ENCODE peak calls at places on chromosome 20, in seven cellular contexts. Q is AG04450; P is progenitor cell of endocrine pancreas; T is endothelial cell; B is neural crest cell; M is AG04449; Z is CD8-positive, alpha-beta T cell. J is an unnamed sample.

GRCh38 chr20:1326031-1326930 is 2.7 kb downstream of the SDCBP2 start:
- DNase-seq in Q (no peak), P (no peak), T (no peak), B (no peak), M (no peak), Z (no peak), J (peak; percentile 16)

GRCh38 chr20:1390552-1391403 is 2.1 kb downstream of the FKBP1A start:
- DNase-seq in Q (no peak), P (no peak), T (no peak), B (no peak), M (no peak), Z (no peak), J (peak; percentile 16)

GRCh38 chr20:59207742-59208357 is 44.2 kb downstream of the ZNF831 start:
- DNase-seq in Q (no peak), P (no peak), T (peak; percentile 77), B (peak; percentile 28), M (no peak), Z (peak; percentile 86), J (peak; percentile 79)

GRCh38 chr20:58342104-58342945 is 32.8 kb downstream of the RAB22A start:
- DNase-seq in Q (no peak), P (no peak), T (no peak), B (no peak), M (peak; percentile 26), Z (no peak), J (no peak)

GRCh38 chr20:51164732-51165530 is 142.0 kb upstream of the KCNG1 start:
- DNase-seq in Q (no peak), P (no peak), T (no peak), B (no peak), M (no peak), Z (no peak), J (peak; percentile 61)

GRCh38 chr20:13101276-13101675 is 92.5 kb downstream of the SPTLC3 start:
- DNase-seq in Q (no peak), P (no peak), T (no peak), B (no peak), M (no peak), Z (no peak), J (no peak)

GRCh38 chr20:15942130-15942529 is 631.1 kb downstream of the KIF16B start:
- DNase-seq in Q (no peak), P (no peak), T (no peak), B (no peak), M (no peak), Z (no peak), J (no peak)

GRCh38 chr20:47309806-47310426 is 46.6 kb downstream of the ZMYND8 start:
- DNase-seq in Q (no peak), P (no peak), T (no peak), B (no peak), M (no peak), Z (no peak), J (no peak)

GRCh38 chr20:4880051-4880450 is 121.3 kb downstream of the SLC23A2 start:
- DNase-seq in Q (no peak), P (no peak), T (no peak), B (peak; percentile 9), M (no peak), Z (no peak), J (no peak)

DNA sequence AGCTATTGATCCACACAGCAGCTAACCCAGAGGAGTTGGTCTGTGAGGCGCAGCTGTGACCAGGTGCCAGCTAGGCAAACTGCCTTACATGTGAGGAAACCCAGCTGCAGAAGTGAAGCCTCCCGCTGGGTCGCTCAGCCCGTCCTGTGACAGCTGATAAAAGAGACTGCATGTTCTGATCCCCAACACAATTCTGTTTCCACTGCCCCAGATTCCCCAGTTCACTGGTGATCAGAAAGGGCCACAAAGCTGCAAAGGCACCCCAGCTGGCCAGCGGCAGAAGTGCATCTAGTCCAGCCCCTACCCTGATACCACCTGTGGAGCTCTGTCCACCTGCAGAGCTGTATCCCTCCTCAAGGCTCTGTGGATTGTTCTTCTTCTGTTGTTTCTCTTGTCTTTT is 64.5 kb downstream of the CTNNBL1 start:
- DNase-seq in Q (no peak), P (no peak), T (peak; percentile 9), B (no peak), M (no peak), Z (no peak), J (no peak)
- TF ChIP-seq CTCF in Q (peak; percentile 18), P (peak; percentile 43), T (peak; percentile 48), B (no peak), M (peak; percentile 9), Z (no peak), J (no peak)

GRCh38 chr20:6157345-6157744 is 34.5 kb upstream of the FERMT1 start:
- DNase-seq in Q (no peak), P (no peak), T (no peak), B (no peak), M (no peak), Z (no peak), J (no peak)
- TF ChIP-seq CTCF in Q (no peak), P (no peak), T (no peak), B (no peak), M (no peak), Z (no peak), J (no peak)

GRCh38 chr20:42484335-42484734 is 705.4 kb downstream of the PTPRT start:
- DNase-seq in Q (no peak), P (no peak), T (no peak), B (no peak), M (no peak), Z (no peak), J (peak; percentile 21)

GRCh38 chr20:42485566-42485965 is 704.1 kb downstream of the PTPRT start:
- DNase-seq in Q (no peak), P (no peak), T (no peak), B (no peak), M (no peak), Z (no peak), J (no peak)

GRCh38 chr20:42482808-42483207 is 706.9 kb downstream of the PTPRT start:
- DNase-seq in Q (no peak), P (no peak), T (no peak), B (no peak), M (no peak), Z (no peak), J (no peak)

GRCh38 chr20:42484790-42485365 is 704.8 kb downstream of the PTPRT start:
- DNase-seq in Q (no peak), P (no peak), T (no peak), B (no peak), M (no peak), Z (no peak), J (no peak)

DNA sequence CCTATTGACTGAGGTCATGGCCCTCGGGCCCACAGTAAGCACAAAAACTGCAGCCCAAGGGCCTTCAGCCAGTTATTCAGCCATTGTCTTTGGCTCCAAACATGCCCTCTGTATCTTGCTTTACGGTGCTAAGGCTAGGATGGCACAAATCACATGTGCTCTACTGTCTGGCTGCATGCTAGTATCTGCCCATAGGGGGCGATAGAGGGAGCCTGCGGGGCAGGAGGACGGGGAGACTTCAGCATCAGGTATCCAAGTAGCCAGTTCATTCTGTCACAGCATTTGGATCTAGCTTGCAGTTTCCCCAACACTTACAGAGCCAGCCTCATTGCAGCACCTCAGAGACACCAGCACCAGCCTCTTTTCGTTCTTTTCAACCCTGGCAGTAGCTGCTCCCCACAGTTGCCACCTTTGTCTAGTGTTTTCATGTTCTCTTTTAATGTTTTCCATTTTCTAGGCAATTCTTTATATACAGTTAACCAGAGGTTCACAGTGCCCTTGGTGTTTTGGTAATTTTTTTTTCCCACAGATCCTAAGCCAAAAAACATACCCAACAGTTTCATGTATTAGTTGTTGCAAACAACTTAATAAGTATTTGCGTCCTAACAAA is 705.9 kb downstream of the PTPRT start:
- DNase-seq in Q (no peak), P (no peak), T (no peak), B (peak; percentile 29), M (no peak), Z (no peak), J (peak; percentile 36)
- TF ChIP-seq CTCF in Q (peak; percentile 8), P (peak; percentile 64), T (no peak), B (peak; percentile 60), M (no peak), Z (no peak), J (no peak)

GRCh38 chr20:19212524-19213502 is at the start of gene SLC24A3:
- DNase-seq in Q (no peak), P (peak; percentile 69), T (peak; percentile 74), B (peak; percentile 58), M (no peak), Z (no peak), J (peak; percentile 73)
- TF ChIP-seq CTCF in Q (no peak), P (peak; percentile 64), T (peak; percentile 14), B (peak; percentile 67), M (peak; percentile 38), Z (no peak), J (no peak)

GRCh38 chr20:64081620-64081964 is 1.7 kb downstream of the OPRL1 start:
- DNase-seq in Q (no peak), P (no peak), T (no peak), B (no peak), M (no peak), Z (no peak), J (no peak)

GRCh38 chr20:64084209-64085152 is at the start of gene LKAAEAR1:
- DNase-seq in Q (no peak), P (no peak), T (no peak), B (no peak), M (no peak), Z (no peak), J (no peak)

GRCh38 chr20:64082821-64083379 is 1.3 kb downstream of the LKAAEAR1 start:
- DNase-seq in Q (no peak), P (no peak), T (no peak), B (no peak), M (no peak), Z (no peak), J (no peak)

GRCh38 chr20:64082126-64082638 is 2.0 kb downstream of the LKAAEAR1 start:
- DNase-seq in Q (no peak), P (no peak), T (no peak), B (no peak), M (no peak), Z (no peak), J (no peak)

GRCh38 chr20:64083380-64084208 is 604 bp downstream of the LKAAEAR1 start:
- DNase-seq in Q (no peak), P (peak; percentile 75), T (peak; percentile 86), B (peak; percentile 73), M (no peak), Z (peak; percentile 67), J (peak; percentile 60)
- TF ChIP-seq CTCF in Q (peak; percentile 62), P (peak; percentile 68), T (peak; percentile 67), B (peak; percentile 67), M (peak; percentile 78), Z (peak; percentile 54), J (peak; percentile 37)

J was measured in colonic mucosa.